ENCODE peak calls at places on chromosome 2, in four cellular contexts. P, N, O and K are unnamed samples.

GRCh38 chr2:31957748-31958717 is 52.8 kb downstream of the MEMO1 start:
- DNase-seq in P (no peak), N (no peak), O (no peak), K (no peak)

GRCh38 chr2:203453858-203454451 is 81.1 kb downstream of the RAPH1 start:
- DNase-seq in P (no peak), N (no peak), O (peak), K (no peak)

GRCh38 chr2:55946793-55947192 is 23.2 kb upstream of the EFEMP1 start:
- DNase-seq in P (no peak), N (no peak), O (no peak), K (no peak)

GRCh38 chr2:199490049-199490448 is 32.3 kb upstream of the SATB2 start:
- DNase-seq in P (no peak), N (no peak), O (no peak), K (no peak)

GRCh38 chr2:227038550-227039189 is 125.3 kb downstream of the COL4A4 start:
- DNase-seq in P (no peak), N (no peak), O (no peak), K (no peak)

GRCh38 chr2:130872276-130873125 is 35.8 kb downstream of the ARHGEF4 start:
- DNase-seq in P (peak), N (no peak), O (no peak), K (no peak)

GRCh38 chr2:164145093-164145987 is 409.5 kb upstream of the FIGN start:
- DNase-seq in P (no peak), N (no peak), O (peak), K (no peak)

GRCh38 chr2:126836761-126837679 is 61.7 kb upstream of the TEX51 start:
- DNase-seq in P (peak), N (no peak), O (no peak), K (no peak)

GRCh38 chr2:9178110-9178904 is 28.3 kb upstream of the ASAP2 start:
- DNase-seq in P (peak), N (no peak), O (no peak), K (no peak)

GRCh38 chr2:191696001-191696400 is 18.1 kb downstream of the NABP1 start:
- DNase-seq in P (no peak), N (no peak), O (peak), K (no peak)

GRCh38 chr2:103734911-103735310 is 973.1 kb downstream of the TMEM182 start:
- DNase-seq in P (peak), N (no peak), O (no peak), K (no peak)
- TF ChIP-seq CTCF in P (peak), N (no peak), O (no peak), K (no peak)

GRCh38 chr2:23002234-23002633 is 382.7 kb upstream of the KLHL29 start:
- DNase-seq in P (no peak), N (no peak), O (no peak), K (no peak)
- TF ChIP-seq CTCF in P (peak), N (no peak), O (no peak), K (peak)

GRCh38 chr2:162297925-162298552 is 20.4 kb downstream of the IFIH1 start:
- DNase-seq in P (peak), N (no peak), O (peak), K (no peak)
- TF ChIP-seq CTCF in P (peak), N (peak), O (peak), K (peak)

GRCh38 chr2:200689115-200689514 is 103.3 kb downstream of the AOX1 start:
- DNase-seq in P (no peak), N (no peak), O (no peak), K (no peak)
- TF ChIP-seq CTCF in P (no peak), N (no peak), O (no peak), K (no peak)

GRCh38 chr2:42059261-42059898 is 11.6 kb downstream of the PKDCC start:
- DNase-seq in P (no peak), N (no peak), O (no peak), K (no peak)

GRCh38 chr2:42061839-42062238 is 14.0 kb downstream of the PKDCC start:
- DNase-seq in P (no peak), N (no peak), O (no peak), K (no peak)

GRCh38 chr2:42057902-42058450 is 10.2 kb downstream of the PKDCC start:
- DNase-seq in P (no peak), N (no peak), O (no peak), K (no peak)

GRCh38 chr2:42060718-42061619 is 13.1 kb downstream of the PKDCC start:
- DNase-seq in P (peak), N (no peak), O (no peak), K (no peak)

GRCh38 chr2:42060028-42060427 is 12.2 kb downstream of the PKDCC start:
- DNase-seq in P (no peak), N (no peak), O (no peak), K (no peak)
- TF ChIP-seq CTCF in P (no peak), N (no peak), O (no peak), K (peak)